ENCODE peak calls at places on chromosomes 11 and 22, in five cellular contexts. J is CD8-positive, alpha-beta memory T cell; F is lung; Y is GM23338; K is CD8-positive, alpha-beta T cell. I is an unnamed sample.

GRCh38 chr11:73386026-73386425 is 9.8 kb downstream of the RELT start:
- DNase-seq in Y (no peak), J (no peak), K (no peak), F (peak; percentile 52), I (no peak)

GRCh38 chr22:43343262-43343988 is at the start of gene SCUBE1:
- DNase-seq in F (peak; percentile 40), J (peak; percentile 52), Y (peak; percentile 89), K (peak; percentile 56), I (peak; percentile 42)

GRCh38 chr11:114131366-114131963 is 72.0 kb downstream of the ZBTB16 start:
- DNase-seq in Y (no peak), F (no peak), J (no peak), K (no peak), I (no peak)

GRCh38 chr11:112542479-112542878 is 281.8 kb upstream of the PLET1 start:
- DNase-seq in J (no peak), F (no peak), Y (no peak), K (no peak), I (no peak)

GRCh38 chr22:47328550-47329243 is 566.2 kb downstream of the TBC1D22A start:
- DNase-seq in F (no peak), K (no peak), Y (no peak), J (no peak), I (no peak)

GRCh38 chr11:2797181-2797711 is 88.3 kb downstream of the CDKN1C start:
- DNase-seq in F (no peak), K (no peak), J (peak; percentile 39), Y (no peak), I (peak; percentile 11)

GRCh38 chr11:43359432-43359818 is 705 bp downstream of the TTC17 start:
- DNase-seq in J (no peak), Y (peak; percentile 45), F (no peak), K (no peak), I (no peak)

GRCh38 chr11:96019271-96019670 is 95.4 kb upstream of the MTMR2 start:
- DNase-seq in K (no peak), J (no peak), Y (no peak), F (no peak), I (no peak)

GRCh38 chr11:63489879-63490278 is 1.1 kb downstream of the PLAAT5 start:
- DNase-seq in Y (peak; percentile 74), F (no peak), J (no peak), K (no peak), I (no peak)

GRCh38 chr11:15307600-15307999 is 192.9 kb downstream of the INSC start:
- DNase-seq in F (no peak), K (no peak), J (no peak), Y (peak; percentile 77), I (no peak)

GRCh38 chr22:20997536-20998257 is 4.2 kb downstream of the THAP7 start:
- DNase-seq in K (no peak), J (no peak), F (no peak), Y (no peak), I (no peak)

GRCh38 chr22:36405671-36406070 is 17.9 kb upstream of the MYH9 start:
- DNase-seq in Y (no peak), K (peak; percentile 83), J (peak; percentile 81), F (peak; percentile 72), I (no peak)

GRCh38 chr22:45995405-45996101 is 18.6 kb upstream of the WNT7B start:
- DNase-seq in Y (no peak), J (no peak), F (no peak), K (no peak), I (no peak)

GRCh38 chr22:27984723-27985122 is 65.7 kb upstream of the PITPNB start:
- DNase-seq in Y (no peak), F (no peak), K (peak; percentile 29), J (no peak), I (no peak)

GRCh38 chr11:99934008-99934407 is 753.1 kb upstream of the ARHGAP42 start:
- DNase-seq in J (no peak), K (no peak), F (no peak), Y (no peak), I (no peak)

GRCh38 chr11:19428206-19429001 is 187.7 kb upstream of the E2F8 start:
- DNase-seq in J (no peak), K (no peak), Y (peak; percentile 35), F (no peak), I (no peak)

GRCh38 chr11:32586576-32587190 is 3.1 kb downstream of the EIF3M start:
- DNase-seq in F (no peak), Y (peak; percentile 27), J (no peak), K (no peak), I (no peak)

GRCh38 chr11:119615003-119615878 is 113.8 kb downstream of the NECTIN1 start:
- DNase-seq in Y (no peak), J (no peak), F (no peak), K (no peak), I (no peak)

GRCh38 chr11:118715837-118716260 is 36.4 kb upstream of the TREH start:
- DNase-seq in J (no peak), Y (peak; percentile 91), K (no peak), F (no peak), I (no peak)

GRCh38 chr11:125070699-125071254 is 7.7 kb downstream of the SLC37A2 start:
- DNase-seq in J (no peak), Y (no peak), F (peak; percentile 73), K (no peak), I (peak; percentile 36)

GRCh38 chr11:126764221-126764620 is 236.3 kb downstream of the KIRREL3 start:
- DNase-seq in J (no peak), Y (no peak), K (no peak), F (no peak), I (no peak)

GRCh38 chr11:75402002-75402773 is 2.9 kb downstream of the RPS3 start:
- DNase-seq in K (no peak), F (no peak), Y (no peak), J (no peak), I (no peak)

GRCh38 chr11:45146072-45147016 is at the start of gene PRDM11:
- DNase-seq in K (peak; percentile 74), Y (peak; percentile 58), J (peak; percentile 76), F (peak; percentile 71), I (peak; percentile 79)

GRCh38 chr11:65500262-65501004 is 1.6 kb downstream of the MALAT1 start:
- DNase-seq in J (peak; percentile 63), F (no peak), Y (no peak), K (peak; percentile 64), I (peak; percentile 64)

GRCh38 chr11:45178890-45179663 is 32.6 kb downstream of the PRDM11 start:
- DNase-seq in J (no peak), Y (peak; percentile 11), K (no peak), F (no peak), I (no peak)

GRCh38 chr22:35264986-35265385 is 7.7 kb downstream of the HMGXB4 start:
- DNase-seq in F (no peak), J (no peak), Y (no peak), K (no peak), I (no peak)

GRCh38 chr11:692824-693414 is 2.1 kb downstream of the DEAF1 start:
- DNase-seq in K (no peak), J (peak; percentile 74), F (no peak), Y (no peak), I (no peak)
- H3K4me1 ChIP-seq in K (peaks cover 50% of the 10 kb centered on the region), J (peaks cover 47% of the 10 kb centered on the region), F (peaks cover 13% of the 10 kb centered on the region), Y (peaks cover 15% of the 10 kb centered on the region), I (peaks cover 6% of the 10 kb centered on the region)

GRCh38 chr22:38310518-38311330 is 6.5 kb downstream of the CSNK1E start:
- DNase-seq in J (no peak), F (no peak), Y (no peak), K (no peak), I (peak; percentile 39)
- H3K27ac ChIP-seq in J (no peak overlapping the region), F (peak overlapping the region; percentile 75), Y (peak overlapping the region; percentile 84), K (no peak overlapping the region), I (peak overlapping the region; percentile 98)

DNA sequence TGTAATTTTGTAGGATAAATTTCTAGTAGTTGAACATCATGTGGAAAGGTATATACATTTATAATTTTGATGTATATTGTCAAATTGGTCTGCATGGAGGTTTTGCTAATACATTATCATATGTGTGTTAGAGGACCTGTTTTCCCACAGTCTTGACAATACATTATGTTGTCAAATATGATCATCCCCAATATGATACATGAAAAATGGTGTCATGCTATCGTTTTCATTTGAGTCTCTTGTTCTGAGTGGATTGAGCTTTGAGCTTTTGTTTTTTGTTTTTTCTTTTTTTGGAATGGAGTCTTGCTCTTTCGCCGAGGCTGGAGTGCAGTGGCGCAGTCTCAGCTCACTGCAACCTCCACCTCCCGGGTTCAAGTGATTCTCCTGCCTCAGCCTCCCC is 14.1 kb upstream of the CNTF start:
- DNase-seq in F (no peak), J (no peak), K (no peak), Y (no peak), I (no peak)
- H3K36me3 ChIP-seq in F (peaks cover 20% of the 10 kb centered on the region), J (peaks cover 36% of the 10 kb centered on the region), K (peaks cover 34% of the 10 kb centered on the region), Y (peaks cover 24% of the 10 kb centered on the region), I (no peaks in the 10 kb centered on the region)

GRCh38 chr11:93054279-93054678 is 84.8 kb downstream of the MTNR1B start:
- DNase-seq in F (no peak), K (no peak), J (no peak), Y (no peak), I (no peak)

GRCh38 chr11:93059074-93059957 is 89.9 kb downstream of the MTNR1B start:
- DNase-seq in Y (no peak), J (no peak), F (no peak), K (no peak), I (no peak)

GRCh38 chr11:93053864-93054263 is 84.4 kb downstream of the MTNR1B start:
- DNase-seq in J (no peak), Y (no peak), K (no peak), F (no peak), I (no peak)

GRCh38 chr11:93051181-93051580 is 81.7 kb downstream of the MTNR1B start:
- DNase-seq in Y (no peak), F (no peak), J (no peak), K (no peak), I (no peak)

GRCh38 chr11:93054881-93055280 is 85.4 kb downstream of the MTNR1B start:
- DNase-seq in K (no peak), Y (no peak), F (no peak), J (no peak), I (no peak)
- H3K4me1 ChIP-seq in K (no peaks in the 10 kb centered on the region), Y (no peaks in the 10 kb centered on the region), F (no peaks in the 10 kb centered on the region), J (no peaks in the 10 kb centered on the region), I (no peaks in the 10 kb centered on the region)

GRCh38 chr22:38828616-38829205 is 15.1 kb downstream of the NPTXR start:
- DNase-seq in F (no peak), J (no peak), K (no peak), Y (no peak), I (no peak)

GRCh38 chr22:38827510-38827909 is 16.3 kb downstream of the NPTXR start:
- DNase-seq in J (no peak), F (no peak), Y (no peak), K (no peak), I (no peak)

GRCh38 chr22:38826801-38827200 is 17.0 kb downstream of the NPTXR start:
- DNase-seq in Y (no peak), K (no peak), F (no peak), J (no peak), I (no peak)

GRCh38 chr22:38829485-38829884 is 14.3 kb downstream of the NPTXR start:
- DNase-seq in K (no peak), J (no peak), Y (no peak), F (no peak), I (no peak)

DNA sequence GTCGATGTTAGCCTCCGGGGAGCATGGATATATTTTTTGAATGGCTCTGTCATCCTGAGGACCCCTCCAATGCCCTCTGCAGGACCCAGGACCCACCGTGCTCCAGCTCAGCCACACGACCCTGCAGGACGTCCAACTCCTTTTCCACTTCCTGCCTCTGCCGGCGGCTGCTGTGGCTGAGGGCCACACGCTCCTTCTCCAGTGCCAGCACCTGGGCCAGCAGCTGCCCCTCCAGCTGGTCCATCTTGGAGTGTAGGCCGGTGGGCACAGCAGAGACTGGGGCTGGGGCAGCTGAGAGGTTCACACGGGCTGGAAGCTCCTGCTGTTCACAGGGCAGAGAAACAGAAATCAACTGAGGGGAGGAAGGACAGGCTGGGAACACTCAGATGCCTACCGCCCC is 15.6 kb downstream of the NPTXR start:
- DNase-seq in J (no peak), Y (no peak), F (no peak), K (no peak), I (no peak)
- H3K27ac ChIP-seq in J (no peak overlapping the region), Y (no peak overlapping the region), F (no peak overlapping the region), K (no peak overlapping the region), I (no peak overlapping the region)

I was measured in uterus.